ENCODE peak calls at places on chromosomes 2 and 18, in nine cellular contexts. One of them, this sample, is unnamed.

GRCh38 chr2:42025151-42025582 is 22.7 kb upstream of the PKDCC start:
- DNase-seq in NCI-H2107: no peak
- DNase-seq in GM13976: no peak
- DNase-seq in Daoy: peak; percentile 72
- DNase-seq in NCI-H446 treated with DMSO at 0.1 percent for 48 hours: no peak
- DNase-seq in effector memory CD4-positive, alpha-beta T cell: no peak
- DNase-seq in caudate nucleus: no peak
- DNase-seq in activated CD4-positive, alpha-beta T cell treated with anti-CD3 and anti-CD28 coated beads, Interleukin-2, amount 50 U/mL, for 4 hours: no peak
- DNase-seq in activated T-cell treated with anti-CD3 and anti-CD28 coated beads for 48 hours: no peak
- DNase-seq in this sample: no peak

GRCh38 chr18:79560042-79560860 is 119.4 kb upstream of the CTDP1 start:
- DNase-seq in effector memory CD4-positive, alpha-beta T cell: no peak
- DNase-seq in Daoy: no peak
- DNase-seq in activated CD4-positive, alpha-beta T cell treated with anti-CD3 and anti-CD28 coated beads, Interleukin-2, amount 50 U/mL, for 4 hours: no peak
- DNase-seq in NCI-H446 treated with DMSO at 0.1 percent for 48 hours: no peak
- DNase-seq in activated T-cell treated with anti-CD3 and anti-CD28 coated beads for 48 hours: no peak
- DNase-seq in caudate nucleus: no peak
- DNase-seq in GM13976: no peak
- DNase-seq in NCI-H2107: peak; percentile 40
- DNase-seq in this sample: no peak

GRCh38 chr2:2763351-2763997 is 432.4 kb upstream of the MYT1L start:
- DNase-seq in caudate nucleus: no peak
- DNase-seq in Daoy: no peak
- DNase-seq in activated CD4-positive, alpha-beta T cell treated with anti-CD3 and anti-CD28 coated beads, Interleukin-2, amount 50 U/mL, for 4 hours: no peak
- DNase-seq in effector memory CD4-positive, alpha-beta T cell: no peak
- DNase-seq in activated T-cell treated with anti-CD3 and anti-CD28 coated beads for 48 hours: no peak
- DNase-seq in NCI-H446 treated with DMSO at 0.1 percent for 48 hours: no peak
- DNase-seq in NCI-H2107: peak; percentile 62
- DNase-seq in GM13976: no peak
- DNase-seq in this sample: no peak

GRCh38 chr18:44798433-44799048 is 117.9 kb downstream of the SETBP1 start:
- DNase-seq in caudate nucleus: no peak
- DNase-seq in activated CD4-positive, alpha-beta T cell treated with anti-CD3 and anti-CD28 coated beads, Interleukin-2, amount 50 U/mL, for 4 hours: no peak
- DNase-seq in NCI-H446 treated with DMSO at 0.1 percent for 48 hours: no peak
- DNase-seq in activated T-cell treated with anti-CD3 and anti-CD28 coated beads for 48 hours: no peak
- DNase-seq in NCI-H2107: no peak
- DNase-seq in effector memory CD4-positive, alpha-beta T cell: no peak
- DNase-seq in GM13976: no peak
- DNase-seq in Daoy: no peak
- DNase-seq in this sample: no peak

GRCh38 chr2:27799646-27800010 is 28.1 kb downstream of the MRPL33 start:
- DNase-seq in effector memory CD4-positive, alpha-beta T cell: no peak
- DNase-seq in caudate nucleus: no peak
- DNase-seq in NCI-H2107: no peak
- DNase-seq in activated CD4-positive, alpha-beta T cell treated with anti-CD3 and anti-CD28 coated beads, Interleukin-2, amount 50 U/mL, for 4 hours: no peak
- DNase-seq in activated T-cell treated with anti-CD3 and anti-CD28 coated beads for 48 hours: no peak
- DNase-seq in NCI-H446 treated with DMSO at 0.1 percent for 48 hours: no peak
- DNase-seq in Daoy: no peak
- DNase-seq in GM13976: no peak
- DNase-seq in this sample: no peak

GRCh38 chr2:42872736-42873135 is 80.4 kb upstream of the HAAO start:
- DNase-seq in GM13976: no peak
- DNase-seq in activated T-cell treated with anti-CD3 and anti-CD28 coated beads for 48 hours: no peak
- DNase-seq in caudate nucleus: no peak
- DNase-seq in NCI-H446 treated with DMSO at 0.1 percent for 48 hours: no peak
- DNase-seq in activated CD4-positive, alpha-beta T cell treated with anti-CD3 and anti-CD28 coated beads, Interleukin-2, amount 50 U/mL, for 4 hours: no peak
- DNase-seq in Daoy: no peak
- DNase-seq in effector memory CD4-positive, alpha-beta T cell: no peak
- DNase-seq in NCI-H2107: no peak
- DNase-seq in this sample: no peak

GRCh38 chr2:12005886-12006681 is 259.7 kb downstream of the LPIN1 start:
- DNase-seq in Daoy: peak; percentile 93
- DNase-seq in caudate nucleus: no peak
- DNase-seq in activated T-cell treated with anti-CD3 and anti-CD28 coated beads for 48 hours: peak; percentile 59
- DNase-seq in activated CD4-positive, alpha-beta T cell treated with anti-CD3 and anti-CD28 coated beads, Interleukin-2, amount 50 U/mL, for 4 hours: peak; percentile 47
- DNase-seq in NCI-H446 treated with DMSO at 0.1 percent for 48 hours: peak; percentile 2
- DNase-seq in GM13976: peak; percentile 46
- DNase-seq in effector memory CD4-positive, alpha-beta T cell: peak; percentile 45
- DNase-seq in NCI-H2107: no peak
- DNase-seq in this sample: peak; percentile 76

GRCh38 chr2:206232287-206233035 is 42.0 kb upstream of the ZDBF2 start:
- DNase-seq in caudate nucleus: peak; percentile 5
- DNase-seq in activated T-cell treated with anti-CD3 and anti-CD28 coated beads for 48 hours: no peak
- DNase-seq in Daoy: no peak
- DNase-seq in NCI-H2107: no peak
- DNase-seq in NCI-H446 treated with DMSO at 0.1 percent for 48 hours: no peak
- DNase-seq in effector memory CD4-positive, alpha-beta T cell: no peak
- DNase-seq in GM13976: peak; percentile 39
- DNase-seq in activated CD4-positive, alpha-beta T cell treated with anti-CD3 and anti-CD28 coated beads, Interleukin-2, amount 50 U/mL, for 4 hours: no peak
- DNase-seq in this sample: peak; percentile 25

GRCh38 chr18:13120967-13121586 is 97.5 kb upstream of the LDLRAD4 start:
- DNase-seq in GM13976: no peak
- DNase-seq in effector memory CD4-positive, alpha-beta T cell: no peak
- DNase-seq in caudate nucleus: no peak
- DNase-seq in NCI-H446 treated with DMSO at 0.1 percent for 48 hours: no peak
- DNase-seq in NCI-H2107: no peak
- DNase-seq in activated CD4-positive, alpha-beta T cell treated with anti-CD3 and anti-CD28 coated beads, Interleukin-2, amount 50 U/mL, for 4 hours: no peak
- DNase-seq in Daoy: no peak
- DNase-seq in activated T-cell treated with anti-CD3 and anti-CD28 coated beads for 48 hours: no peak
- DNase-seq in this sample: no peak

GRCh38 chr2:237075749-237076599 is 9.7 kb upstream of the COPS8 start:
- DNase-seq in Daoy: no peak
- DNase-seq in activated T-cell treated with anti-CD3 and anti-CD28 coated beads for 48 hours: no peak
- DNase-seq in GM13976: no peak
- DNase-seq in NCI-H446 treated with DMSO at 0.1 percent for 48 hours: no peak
- DNase-seq in caudate nucleus: no peak
- DNase-seq in activated CD4-positive, alpha-beta T cell treated with anti-CD3 and anti-CD28 coated beads, Interleukin-2, amount 50 U/mL, for 4 hours: no peak
- DNase-seq in effector memory CD4-positive, alpha-beta T cell: no peak
- DNase-seq in NCI-H2107: no peak
- DNase-seq in this sample: no peak

GRCh38 chr18:2881490-2882195 is 34.8 kb downstream of the EMILIN2 start:
- DNase-seq in GM13976: no peak
- DNase-seq in Daoy: no peak
- DNase-seq in NCI-H446 treated with DMSO at 0.1 percent for 48 hours: no peak
- DNase-seq in effector memory CD4-positive, alpha-beta T cell: no peak
- DNase-seq in activated CD4-positive, alpha-beta T cell treated with anti-CD3 and anti-CD28 coated beads, Interleukin-2, amount 50 U/mL, for 4 hours: no peak
- DNase-seq in NCI-H2107: no peak
- DNase-seq in caudate nucleus: no peak
- DNase-seq in activated T-cell treated with anti-CD3 and anti-CD28 coated beads for 48 hours: no peak
- DNase-seq in this sample: no peak

GRCh38 chr2:38892819-38893218 is 3.1 kb downstream of the ARHGEF33 start:
- DNase-seq in activated CD4-positive, alpha-beta T cell treated with anti-CD3 and anti-CD28 coated beads, Interleukin-2, amount 50 U/mL, for 4 hours: no peak
- DNase-seq in NCI-H446 treated with DMSO at 0.1 percent for 48 hours: no peak
- DNase-seq in NCI-H2107: no peak
- DNase-seq in activated T-cell treated with anti-CD3 and anti-CD28 coated beads for 48 hours: no peak
- DNase-seq in Daoy: no peak
- DNase-seq in caudate nucleus: no peak
- DNase-seq in GM13976: no peak
- DNase-seq in effector memory CD4-positive, alpha-beta T cell: no peak
- DNase-seq in this sample: no peak

GRCh38 chr2:23918837-23919489 is 8.0 kb downstream of the ATAD2B start:
- DNase-seq in caudate nucleus: no peak
- DNase-seq in activated T-cell treated with anti-CD3 and anti-CD28 coated beads for 48 hours: no peak
- DNase-seq in Daoy: no peak
- DNase-seq in NCI-H446 treated with DMSO at 0.1 percent for 48 hours: no peak
- DNase-seq in GM13976: no peak
- DNase-seq in activated CD4-positive, alpha-beta T cell treated with anti-CD3 and anti-CD28 coated beads, Interleukin-2, amount 50 U/mL, for 4 hours: no peak
- DNase-seq in effector memory CD4-positive, alpha-beta T cell: no peak
- DNase-seq in NCI-H2107: no peak
- DNase-seq in this sample: no peak

GRCh38 chr18:69956655-69957054 is 9.0 kb upstream of the CD226 start:
- DNase-seq in NCI-H446 treated with DMSO at 0.1 percent for 48 hours: no peak
- DNase-seq in effector memory CD4-positive, alpha-beta T cell: no peak
- DNase-seq in NCI-H2107: no peak
- DNase-seq in activated T-cell treated with anti-CD3 and anti-CD28 coated beads for 48 hours: no peak
- DNase-seq in activated CD4-positive, alpha-beta T cell treated with anti-CD3 and anti-CD28 coated beads, Interleukin-2, amount 50 U/mL, for 4 hours: no peak
- DNase-seq in GM13976: no peak
- DNase-seq in Daoy: no peak
- DNase-seq in caudate nucleus: no peak
- DNase-seq in this sample: no peak

GRCh38 chr2:96715658-96716057 is 24.2 kb downstream of the LMAN2L start:
- DNase-seq in NCI-H2107: no peak
- DNase-seq in caudate nucleus: no peak
- DNase-seq in activated T-cell treated with anti-CD3 and anti-CD28 coated beads for 48 hours: no peak
- DNase-seq in NCI-H446 treated with DMSO at 0.1 percent for 48 hours: no peak
- DNase-seq in Daoy: no peak
- DNase-seq in GM13976: no peak
- DNase-seq in effector memory CD4-positive, alpha-beta T cell: no peak
- DNase-seq in activated CD4-positive, alpha-beta T cell treated with anti-CD3 and anti-CD28 coated beads, Interleukin-2, amount 50 U/mL, for 4 hours: no peak
- DNase-seq in this sample: no peak

GRCh38 chr2:9212010-9212638 is 5.5 kb downstream of the ASAP2 start:
- DNase-seq in activated T-cell treated with anti-CD3 and anti-CD28 coated beads for 48 hours: no peak
- DNase-seq in NCI-H446 treated with DMSO at 0.1 percent for 48 hours: no peak
- DNase-seq in effector memory CD4-positive, alpha-beta T cell: no peak
- DNase-seq in NCI-H2107: no peak
- DNase-seq in Daoy: no peak
- DNase-seq in GM13976: no peak
- DNase-seq in activated CD4-positive, alpha-beta T cell treated with anti-CD3 and anti-CD28 coated beads, Interleukin-2, amount 50 U/mL, for 4 hours: no peak
- DNase-seq in caudate nucleus: no peak
- DNase-seq in this sample: no peak

GRCh38 chr2:71746946-71747501 is 293.7 kb downstream of the DYSF start:
- DNase-seq in activated T-cell treated with anti-CD3 and anti-CD28 coated beads for 48 hours: no peak
- DNase-seq in NCI-H446 treated with DMSO at 0.1 percent for 48 hours: peak; percentile 46
- DNase-seq in NCI-H2107: no peak
- DNase-seq in effector memory CD4-positive, alpha-beta T cell: no peak
- DNase-seq in activated CD4-positive, alpha-beta T cell treated with anti-CD3 and anti-CD28 coated beads, Interleukin-2, amount 50 U/mL, for 4 hours: no peak
- DNase-seq in Daoy: peak; percentile 32
- DNase-seq in GM13976: no peak
- DNase-seq in caudate nucleus: no peak
- DNase-seq in this sample: no peak

GRCh38 chr2:16584094-16584493 is 81.5 kb downstream of the CYRIA start:
- DNase-seq in NCI-H2107: no peak
- DNase-seq in NCI-H446 treated with DMSO at 0.1 percent for 48 hours: no peak
- DNase-seq in Daoy: no peak
- DNase-seq in caudate nucleus: no peak
- DNase-seq in activated CD4-positive, alpha-beta T cell treated with anti-CD3 and anti-CD28 coated beads, Interleukin-2, amount 50 U/mL, for 4 hours: no peak
- DNase-seq in effector memory CD4-positive, alpha-beta T cell: no peak
- DNase-seq in GM13976: no peak
- DNase-seq in activated T-cell treated with anti-CD3 and anti-CD28 coated beads for 48 hours: no peak
- DNase-seq in this sample: no peak

GRCh38 chr2:176004925-176005324 is 2.9 kb upstream of the LNPK start:
- DNase-seq in Daoy: no peak
- DNase-seq in activated CD4-positive, alpha-beta T cell treated with anti-CD3 and anti-CD28 coated beads, Interleukin-2, amount 50 U/mL, for 4 hours: no peak
- DNase-seq in GM13976: no peak
- DNase-seq in activated T-cell treated with anti-CD3 and anti-CD28 coated beads for 48 hours: no peak
- DNase-seq in caudate nucleus: no peak
- DNase-seq in effector memory CD4-positive, alpha-beta T cell: no peak
- DNase-seq in NCI-H2107: no peak
- DNase-seq in NCI-H446 treated with DMSO at 0.1 percent for 48 hours: no peak
- DNase-seq in this sample: no peak

GRCh38 chr2:69616755-69617154 is 26.8 kb downstream of the AAK1 start:
- DNase-seq in GM13976: no peak
- DNase-seq in NCI-H2107: no peak
- DNase-seq in activated CD4-positive, alpha-beta T cell treated with anti-CD3 and anti-CD28 coated beads, Interleukin-2, amount 50 U/mL, for 4 hours: peak; percentile 41
- DNase-seq in NCI-H446 treated with DMSO at 0.1 percent for 48 hours: no peak
- DNase-seq in Daoy: peak; percentile 22
- DNase-seq in effector memory CD4-positive, alpha-beta T cell: peak; percentile 42
- DNase-seq in activated T-cell treated with anti-CD3 and anti-CD28 coated beads for 48 hours: peak; percentile 25
- DNase-seq in caudate nucleus: no peak
- DNase-seq in this sample: no peak

GRCh38 chr2:153567367-153567766 is 88.8 kb upstream of the RPRM start:
- DNase-seq in NCI-H2107: no peak
- DNase-seq in activated CD4-positive, alpha-beta T cell treated with anti-CD3 and anti-CD28 coated beads, Interleukin-2, amount 50 U/mL, for 4 hours: no peak
- DNase-seq in effector memory CD4-positive, alpha-beta T cell: no peak
- DNase-seq in activated T-cell treated with anti-CD3 and anti-CD28 coated beads for 48 hours: no peak
- DNase-seq in NCI-H446 treated with DMSO at 0.1 percent for 48 hours: no peak
- DNase-seq in Daoy: no peak
- DNase-seq in caudate nucleus: no peak
- DNase-seq in GM13976: no peak
- DNase-seq in this sample: no peak

GRCh38 chr2:155141418-155141817 is 442.9 kb downstream of the KCNJ3 start:
- DNase-seq in activated T-cell treated with anti-CD3 and anti-CD28 coated beads for 48 hours: no peak
- DNase-seq in NCI-H446 treated with DMSO at 0.1 percent for 48 hours: no peak
- DNase-seq in GM13976: no peak
- DNase-seq in NCI-H2107: no peak
- DNase-seq in effector memory CD4-positive, alpha-beta T cell: no peak
- DNase-seq in activated CD4-positive, alpha-beta T cell treated with anti-CD3 and anti-CD28 coated beads, Interleukin-2, amount 50 U/mL, for 4 hours: no peak
- DNase-seq in caudate nucleus: no peak
- DNase-seq in Daoy: no peak
- DNase-seq in this sample: no peak

GRCh38 chr2:212646698-212647097 is 108.1 kb upstream of the ERBB4 start:
- DNase-seq in Daoy: peak; percentile 71
- DNase-seq in effector memory CD4-positive, alpha-beta T cell: no peak
- DNase-seq in NCI-H2107: no peak
- DNase-seq in activated T-cell treated with anti-CD3 and anti-CD28 coated beads for 48 hours: no peak
- DNase-seq in caudate nucleus: no peak
- DNase-seq in activated CD4-positive, alpha-beta T cell treated with anti-CD3 and anti-CD28 coated beads, Interleukin-2, amount 50 U/mL, for 4 hours: no peak
- DNase-seq in GM13976: no peak
- DNase-seq in NCI-H446 treated with DMSO at 0.1 percent for 48 hours: peak; percentile 34
- DNase-seq in this sample: no peak

GRCh38 chr2:239313251-239313650 is 87.6 kb downstream of the HDAC4 start:
- DNase-seq in Daoy: no peak
- DNase-seq in activated T-cell treated with anti-CD3 and anti-CD28 coated beads for 48 hours: no peak
- DNase-seq in NCI-H446 treated with DMSO at 0.1 percent for 48 hours: no peak
- DNase-seq in GM13976: no peak
- DNase-seq in effector memory CD4-positive, alpha-beta T cell: no peak
- DNase-seq in caudate nucleus: no peak
- DNase-seq in activated CD4-positive, alpha-beta T cell treated with anti-CD3 and anti-CD28 coated beads, Interleukin-2, amount 50 U/mL, for 4 hours: no peak
- DNase-seq in NCI-H2107: no peak
- DNase-seq in this sample: no peak